ENCODE peak calls at places on chromosomes 11 and 22, in seven cellular contexts. I is erythroblast, Q is Peyer's patch, Z is A549, R is body of pancreas, C is NB4, N is gastrocnemius medialis. T is an unnamed sample.

GRCh38 chr22:45867118-45867905 is 109.7 kb downstream of the WNT7B start:
- DNase-seq in I (no peak), Z (no peak), Q (no peak), C (no peak), R (peak; percentile 35), N (no peak), T (no peak)

GRCh38 chr11:33500865-33501479 is 199.7 kb downstream of the C11orf91 start:
- DNase-seq in I (peak; percentile 13), Z (peak; percentile 25), R (no peak), Q (no peak), C (peak; percentile 33), N (no peak), T (no peak)

GRCh38 chr22:24500251-24500820 is 5.2 kb downstream of the UPB1 start:
- DNase-seq in R (no peak), Z (no peak), Q (no peak), C (no peak), I (no peak), N (no peak), T (no peak)

GRCh38 chr11:122661182-122661945 is 5.8 kb downstream of the UBASH3B start:
- DNase-seq in Q (no peak), I (no peak), N (no peak), R (no peak), Z (no peak), C (no peak), T (no peak)

GRCh38 chr11:27496461-27496860 is 10.1 kb downstream of the LIN7C start:
- DNase-seq in R (no peak), C (no peak), I (no peak), Q (no peak), N (no peak), Z (no peak), T (no peak)

GRCh38 chr11:18071098-18071705 is 25.1 kb upstream of the TPH1 start:
- DNase-seq in I (no peak), N (no peak), Z (no peak), R (no peak), C (no peak), Q (no peak), T (no peak)

GRCh38 chr22:32717337-32718240 is 83.9 kb upstream of the TIMP3 start:
- DNase-seq in Z (no peak), I (no peak), Q (no peak), C (no peak), N (no peak), R (no peak), T (no peak)

GRCh38 chr11:118957549-118957948 is 1.5 kb downstream of the UPK2 start:
- DNase-seq in C (no peak), N (no peak), Q (no peak), Z (no peak), R (no peak), I (no peak), T (no peak)

GRCh38 chr11:118744001-118744400 is 47.0 kb downstream of the DDX6 start:
- DNase-seq in Q (no peak), I (no peak), C (no peak), R (no peak), N (no peak), Z (no peak), T (no peak)

GRCh38 chr22:39363751-39364484 is 14.1 kb downstream of the SYNGR1 start:
- DNase-seq in I (peak; percentile 97), C (no peak), R (no peak), N (no peak), Q (no peak), Z (no peak), T (no peak)

GRCh38 chr11:449889-450808 is at the start of gene PTDSS2:
- DNase-seq in R (peak; percentile 96), I (peak; percentile 96), Z (peak; percentile 97), Q (peak; percentile 98), N (peak; percentile 94), C (peak; percentile 97), T (peak; percentile 94)

GRCh38 chr11:35178067-35178805 is 39.3 kb downstream of the CD44 start:
- DNase-seq in N (no peak), R (no peak), C (no peak), Q (no peak), I (no peak), Z (no peak), T (no peak)

GRCh38 chr11:86117706-86118050 is 48.8 kb upstream of the PICALM start:
- DNase-seq in R (no peak), N (no peak), C (no peak), I (no peak), Q (no peak), Z (no peak), T (no peak)

GRCh38 chr11:81373986-81374385 is 1359.7 kb downstream of the FAM181B start:
- DNase-seq in C (no peak), N (no peak), Z (no peak), R (no peak), Q (no peak), I (no peak), T (no peak)

GRCh38 chr11:126991596-126991995 is 9.0 kb downstream of the KIRREL3 start:
- DNase-seq in C (no peak), Z (peak; percentile 51), R (no peak), I (no peak), N (no peak), Q (no peak), T (no peak)

GRCh38 chr11:109526061-109526460 is 104.1 kb downstream of the C11orf87 start:
- DNase-seq in I (no peak), Z (no peak), N (no peak), R (no peak), Q (no peak), C (no peak), T (no peak)

GRCh38 chr11:33735426-33736147 is 636 bp downstream of the CD59 start:
- DNase-seq in Q (peak; percentile 64), Z (peak; percentile 44), I (peak; percentile 73), N (no peak), R (peak; percentile 32), C (peak; percentile 83), T (no peak)

GRCh38 chr11:19751055-19751454 is 38.4 kb downstream of the NAV2 start:
- DNase-seq in R (no peak), C (no peak), I (no peak), Z (no peak), Q (no peak), N (no peak), T (no peak)

GRCh38 chr22:37088750-37089408 is 20.6 kb downstream of the TMPRSS6 start:
- DNase-seq in R (no peak), N (no peak), Q (no peak), C (no peak), Z (no peak), I (no peak), T (no peak)

GRCh38 chr11:69295079-69295994 is 1.4 kb downstream of the MYEOV start:
- DNase-seq in I (no peak), C (no peak), Z (peak; percentile 55), N (no peak), Q (no peak), R (no peak), T (no peak)

GRCh38 chr11:69297225-69297925 is 3.4 kb downstream of the MYEOV start:
- DNase-seq in Q (peak; percentile 96), I (peak; percentile 76), R (peak; percentile 86), N (peak; percentile 78), Z (peak; percentile 97), C (peak; percentile 99), T (peak; percentile 86)

GRCh38 chr11:69294621-69295078 is 695 bp downstream of the MYEOV start:
- DNase-seq in I (no peak), R (no peak), N (no peak), C (no peak), Z (peak; percentile 44), Q (no peak), T (no peak)

GRCh38 chr11:69296890-69297224 is 2.9 kb downstream of the MYEOV start:
- DNase-seq in Z (no peak), C (no peak), I (no peak), Q (no peak), R (no peak), N (no peak), T (no peak)

GRCh38 chr11:69295995-69296889 is 2.3 kb downstream of the MYEOV start:
- DNase-seq in N (peak; percentile 68), Z (peak; percentile 80), C (peak; percentile 97), Q (peak; percentile 72), R (peak; percentile 59), I (no peak), T (no peak)
- TF ChIP-seq POLR2A in N (no peak), Z (no peak), C (no peak), Q (no peak), R (no peak), I (no peak), T (no peak)

DNA sequence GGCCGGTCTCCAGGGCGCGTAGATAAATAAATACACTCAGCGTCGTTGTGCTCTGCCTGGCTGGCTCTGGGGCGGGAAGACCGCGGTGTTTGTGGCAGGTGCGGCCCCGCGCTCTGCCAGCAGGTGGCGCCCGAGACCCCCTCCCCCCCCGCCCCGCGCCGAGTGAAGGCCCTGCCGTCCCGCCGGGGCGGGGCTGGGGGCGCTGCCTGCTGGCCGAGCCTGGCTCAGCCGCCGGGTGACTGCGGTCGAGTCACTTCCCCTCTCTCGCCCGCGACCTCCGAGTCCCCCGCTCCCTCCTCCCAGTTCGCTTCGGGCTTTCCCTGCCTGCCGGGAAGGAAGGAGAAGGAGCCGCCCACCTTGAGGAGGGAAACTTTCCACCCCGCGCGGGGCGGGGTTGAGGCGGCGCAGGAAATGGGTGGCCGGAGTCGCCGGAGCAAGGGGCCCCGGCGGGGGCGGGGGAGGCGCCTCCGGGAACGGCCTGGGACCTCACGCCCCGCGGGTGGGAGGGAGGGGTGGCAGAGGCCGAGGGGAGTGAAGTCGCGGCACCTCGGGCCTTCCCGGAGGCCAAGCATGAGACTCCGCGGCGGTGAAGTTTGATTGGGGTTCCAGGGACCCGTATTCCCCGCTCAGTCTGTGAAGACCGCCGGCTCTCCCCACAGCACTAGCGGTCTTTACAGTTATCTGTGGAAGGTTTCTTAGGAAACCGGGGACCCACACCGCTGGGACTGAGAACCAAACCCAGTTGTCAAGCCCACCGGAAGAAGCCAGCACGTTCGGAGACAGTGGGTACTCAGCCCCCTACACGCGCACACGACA is 1.5 kb upstream of the EHBP1L1 start:
- DNase-seq in Z (peak; percentile 91), N (peak; percentile 85), I (peak; percentile 92), C (peak; percentile 99), Q (peak; percentile 94), R (peak; percentile 89), T (peak; percentile 98)
- TF ChIP-seq POLR2A in Z (peak; percentile 28), N (peak; percentile 52), I (no peak), C (no peak), Q (peak; percentile 17), R (peak; percentile 15), T (peak; percentile 30)

DNA sequence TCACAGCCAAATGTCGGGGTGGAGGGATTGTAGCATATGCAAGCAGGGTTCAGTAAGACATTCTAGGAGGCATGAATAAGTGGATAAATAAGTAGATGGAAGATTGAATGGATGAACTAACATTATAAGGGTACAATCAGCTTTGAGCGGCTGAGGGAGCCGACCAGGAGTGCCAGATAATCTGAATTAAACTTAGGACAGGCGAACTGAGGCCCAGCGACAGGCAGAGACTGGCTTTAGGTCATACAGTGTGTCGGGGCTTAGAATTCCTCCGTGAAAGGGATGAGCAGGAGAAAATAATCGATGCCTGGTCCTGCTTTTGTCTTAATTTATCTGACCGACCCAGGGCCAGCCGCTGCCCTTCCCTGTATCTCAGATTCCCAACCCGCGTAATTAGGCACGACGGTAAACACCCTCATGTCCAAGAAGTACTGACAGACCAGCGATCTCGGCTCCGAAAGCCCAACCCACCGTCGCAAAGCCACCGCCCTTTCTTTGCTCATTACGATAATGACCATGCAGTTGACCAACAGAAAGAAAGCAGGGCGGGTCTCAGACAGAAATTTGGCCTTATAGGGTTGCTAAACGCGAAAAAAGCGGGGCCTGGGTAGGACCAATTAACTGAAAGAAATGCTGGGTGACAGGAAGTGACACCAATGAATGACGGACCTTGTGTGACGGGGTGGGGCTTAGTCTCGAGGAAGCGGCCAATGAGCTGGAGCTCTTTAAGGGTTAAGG is 523 bp downstream of the ANAPC15 start:
- DNase-seq in Z (peak; percentile 99), R (peak; percentile 96), N (peak; percentile 98), C (peak; percentile 99), I (peak; percentile 100), Q (peak; percentile 97), T (peak; percentile 68)
- TF ChIP-seq POLR2A in Z (peak; percentile 71), R (peak; percentile 52), N (peak; percentile 97), C (peak; percentile 94), I (no peak), Q (peak; percentile 46), T (peak; percentile 87)

GRCh38 chr11:128522063-128522942 is 65.1 kb downstream of the ETS1 start:
- DNase-seq in C (peak; percentile 96), Z (peak; percentile 87), R (peak; percentile 95), N (peak; percentile 86), Q (peak; percentile 97), I (peak; percentile 83), T (peak; percentile 57)
- TF ChIP-seq POLR2A in C (peak; percentile 97), Z (peak; percentile 91), R (peak; percentile 86), N (peak; percentile 92), Q (peak; percentile 67), I (peak; percentile 33), T (peak; percentile 77)

T was measured in H54.